ENCODE peak calls at places on chromosomes 13 and 19, in nine cellular contexts. V is stimulated activated CD4-positive, alpha-beta T cell treated with anti-CD3 and anti-CD28 coated beads, Interleukin-4, amount 100 ng/mL, for 24 hours; C is effector memory CD8-positive, alpha-beta T cell; Q is C1 segment of cervical spinal cord; R is Calu3; O is heart left ventricle; A is tibial artery; E is HS-27A; L is Right ventricle myocardium superior. W is an unnamed sample.

GRCh38 chr19:28242317-28242927 is 970.5 kb downstream of the UQCRFS1 start:
- DNase-seq in L (no peak), E (no peak), Q (no peak), R (peak), O (no peak), C (no peak), V (peak), A (no peak), W (no peak)

GRCh38 chr13:39448831-39449230 is 154.2 kb downstream of the LHFPL6 start:
- DNase-seq in L (no peak), C (no peak), R (no peak), E (no peak), V (no peak), O (no peak), Q (no peak), A (no peak), W (no peak)

GRCh38 chr19:33212773-33213172 is 12.9 kb downstream of the SLC7A10 start:
- DNase-seq in V (no peak), C (no peak), Q (no peak), R (no peak), O (peak), E (no peak), L (no peak), A (no peak), W (peak)

GRCh38 chr13:97975851-97976550 is 22.5 kb downstream of the IPO5 start:
- DNase-seq in L (peak), O (peak), Q (peak), V (peak), C (peak), E (no peak), R (peak), A (peak), W (peak)

GRCh38 chr19:41398042-41398403 is 405 bp downstream of the BCKDHA start:
- DNase-seq in E (no peak), R (no peak), L (no peak), Q (no peak), V (no peak), C (no peak), A (no peak), O (no peak), W (no peak)

GRCh38 chr13:62747629-62748028 is 1332.0 kb upstream of the PCDH20 start:
- DNase-seq in L (no peak), C (no peak), V (no peak), Q (no peak), A (no peak), O (no peak), E (peak), R (no peak), W (no peak)

GRCh38 chr13:34156841-34157365 is 339.0 kb downstream of the RFC3 start:
- DNase-seq in Q (no peak), C (no peak), L (peak), V (peak), O (peak), E (peak), A (peak), R (peak), W (peak)

GRCh38 chr13:52848455-52849190 is at the start of gene PCDH8:
- DNase-seq in C (no peak), O (no peak), R (peak), V (no peak), L (peak), A (no peak), Q (peak), E (no peak), W (peak)

GRCh38 chr13:105105471-105105870 is 1430.0 kb downstream of the EFNB2 start:
- DNase-seq in Q (no peak), L (no peak), E (no peak), O (no peak), R (no peak), A (no peak), V (no peak), C (no peak), W (no peak)

GRCh38 chr19:1076951-1077350 is 10.0 kb downstream of the ARHGAP45 start:
- DNase-seq in E (no peak), A (no peak), O (peak), L (peak), Q (peak), V (peak), C (peak), R (no peak), W (no peak)

GRCh38 chr19:8194528-8195275 is 14.5 kb upstream of the CERS4 start:
- DNase-seq in E (no peak), O (peak), A (no peak), Q (no peak), L (peak), R (no peak), V (peak), C (peak), W (no peak)

GRCh38 chr13:43170497-43170896 is 147.1 kb downstream of the DNAJC15 start:
- DNase-seq in C (no peak), V (no peak), E (no peak), R (no peak), L (no peak), Q (no peak), O (no peak), A (no peak), W (no peak)